ENCODE peak calls at places on chromosomes 6 and 20, in nine cellular contexts. J is GM20000, C is AG10803, L is fibroblast of pulmonary artery, R is GM13976, O is breast epithelium, Y is cardiac fibroblast, D is PC-9, I is bronchial epithelial cell. G is an unnamed sample.
A peak's percentile ranks its signal among the peaks of the same experiment; 100 is the strongest.

GRCh38 chr20:38445402-38445801 is 10.3 kb upstream of the SNHG17 start:
- DNase-seq in J (no peak), R (no peak), C (no peak), L (no peak), O (no peak), I (peak; percentile 43), Y (no peak), D (no peak), G (no peak)

GRCh38 chr6:21914121-21914973 is 320.8 kb downstream of the SOX4 start:
- DNase-seq in R (no peak), I (peak; percentile 76), J (peak; percentile 11), D (no peak), L (peak; percentile 39), C (no peak), O (peak; percentile 62), Y (peak; percentile 34), G (no peak)

GRCh38 chr6:100593522-100593921 is 128.8 kb upstream of the SIM1 start:
- DNase-seq in O (no peak), D (no peak), J (no peak), I (no peak), L (no peak), Y (no peak), R (peak; percentile 7), C (no peak), G (no peak)

GRCh38 chr6:146851837-146852236 is 253.1 kb downstream of the ADGB start:
- DNase-seq in R (no peak), I (peak; percentile 82), O (no peak), L (peak; percentile 75), C (peak; percentile 91), Y (peak; percentile 90), J (no peak), D (no peak), G (peak; percentile 93)

GRCh38 chr6:31478186-31478950 is 19.6 kb upstream of the MICB start:
- DNase-seq in J (no peak), C (no peak), I (no peak), L (no peak), D (no peak), O (no peak), Y (no peak), R (no peak), G (no peak)

GRCh38 chr20:49245921-49246740 is 26.9 kb downstream of the DDX27 start:
- DNase-seq in C (peak; percentile 65), J (peak; percentile 62), R (peak; percentile 72), D (peak; percentile 52), L (peak; percentile 70), O (no peak), Y (peak; percentile 69), I (peak; percentile 47), G (peak; percentile 59)

GRCh38 chr6:111601875-111602274 is 3.8 kb downstream of the TRAF3IP2 start:
- DNase-seq in L (peak; percentile 89), J (no peak), D (no peak), C (peak; percentile 99), R (no peak), I (no peak), Y (peak; percentile 62), O (no peak), G (peak; percentile 71)

GRCh38 chr6:43093361-43094289 is 17.5 kb downstream of the PTK7 start:
- DNase-seq in C (peak; percentile 91), L (peak; percentile 72), Y (peak; percentile 90), J (no peak), D (no peak), O (no peak), R (no peak), I (peak; percentile 58), G (peak; percentile 82)

GRCh38 chr20:36808317-36809257 is 35.0 kb upstream of the DSN1 start:
- DNase-seq in O (no peak), I (peak; percentile 89), D (peak; percentile 96), C (peak; percentile 70), J (peak; percentile 82), R (peak; percentile 86), Y (peak; percentile 95), L (peak; percentile 74), G (peak; percentile 72)

GRCh38 chr6:36851149-36851614 is 11.9 kb upstream of the CPNE5 start:
- DNase-seq in C (peak; percentile 63), D (peak; percentile 47), Y (peak; percentile 91), L (peak; percentile 88), O (no peak), J (peak; percentile 68), R (peak; percentile 64), I (peak; percentile 71), G (peak; percentile 85)

GRCh38 chr6:79841577-79842381 is 105.6 kb downstream of the ELOVL4 start:
- DNase-seq in J (no peak), Y (peak; percentile 30), D (no peak), O (no peak), I (peak; percentile 18), R (no peak), L (peak; percentile 7), C (no peak), G (no peak)

DNA sequence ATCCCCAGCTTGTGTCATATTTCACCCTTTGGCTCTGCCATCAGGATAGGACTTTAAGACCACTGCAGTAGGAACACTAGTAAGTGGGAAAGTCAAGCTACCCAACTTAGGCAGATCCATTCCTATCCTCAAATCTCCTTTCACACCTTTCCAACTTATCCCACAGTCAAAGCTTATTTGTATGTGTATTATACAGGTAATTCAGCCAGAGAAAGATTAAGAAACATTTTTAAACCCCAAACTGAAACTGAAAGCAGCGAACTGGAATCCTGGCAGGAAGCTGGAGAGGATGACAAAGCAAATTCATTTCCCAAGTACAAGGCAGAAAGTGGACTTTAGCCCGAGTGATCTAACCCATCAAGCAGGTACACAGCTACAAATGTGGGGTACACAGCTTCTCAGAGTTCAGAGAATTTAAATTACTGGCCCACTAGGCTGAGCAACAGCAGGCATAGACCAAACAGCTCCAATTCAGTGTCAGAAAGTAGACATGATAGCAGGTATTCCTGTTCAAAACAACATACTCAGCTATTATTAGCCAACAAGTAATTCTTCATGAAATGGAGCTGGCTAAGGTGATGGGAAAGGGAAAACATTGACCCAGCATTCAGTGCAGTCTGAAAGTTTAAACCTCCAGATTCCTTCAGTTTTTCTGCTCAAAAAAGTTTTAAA is 39.1 kb downstream of the ILRUN start:
- DNase-seq in L (peak; percentile 85), C (peak; percentile 84), O (no peak), Y (peak; percentile 91), I (peak; percentile 78), D (peak; percentile 78), J (no peak), R (no peak), G (peak; percentile 92)
- TF ChIP-seq CTCF in L (no peak), C (no peak), O (no peak), Y (no peak), I (no peak), D (no peak), J (no peak), R (no peak), G (no peak)

DNA sequence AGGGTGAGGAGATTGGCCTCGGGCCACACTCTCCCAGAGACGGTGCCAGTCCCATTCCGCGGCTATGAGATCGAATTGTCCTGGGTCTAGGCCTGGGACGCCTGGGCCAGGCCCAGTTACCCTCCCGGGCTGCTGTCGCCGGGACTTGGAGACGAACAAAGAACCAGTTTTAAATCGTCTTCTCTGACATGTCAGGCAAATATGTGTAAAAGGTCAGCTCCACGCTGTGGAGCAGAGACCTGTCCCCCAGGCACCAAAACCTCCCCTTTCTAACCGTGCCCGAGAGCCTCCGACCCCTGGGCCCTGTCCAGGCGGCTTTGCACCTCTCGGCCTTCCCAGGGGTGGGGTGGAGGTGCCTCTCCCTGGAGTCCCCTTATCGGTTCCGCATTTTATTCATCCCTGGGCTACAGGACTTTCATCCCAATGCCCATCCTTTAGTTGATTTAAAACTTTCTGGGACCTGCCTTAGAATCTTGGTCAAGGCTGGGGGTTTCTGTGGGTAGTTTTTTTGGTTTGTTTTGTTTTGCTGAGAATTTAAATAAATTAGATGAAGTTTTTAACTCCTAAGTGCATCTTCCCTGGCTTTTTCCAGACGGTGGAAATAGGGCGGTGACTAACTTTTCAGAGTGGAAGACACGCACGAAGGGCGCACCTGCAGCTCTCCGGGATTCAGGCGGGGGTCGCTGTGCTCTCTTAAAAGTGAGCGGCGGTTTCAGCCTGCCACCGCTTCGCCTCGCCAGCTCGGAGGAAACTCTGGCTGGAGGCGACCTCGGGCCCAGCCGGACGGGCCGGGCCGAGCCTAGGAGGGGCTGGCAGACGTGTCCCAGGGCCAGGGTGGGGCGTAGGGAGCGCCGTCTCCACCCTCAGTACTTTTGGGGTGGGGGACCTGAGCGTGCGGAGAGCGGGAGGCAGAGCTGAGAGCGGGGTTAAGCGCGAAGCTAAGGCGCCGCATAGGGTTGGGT is 6.0 kb upstream of the TFAP2A start:
- DNase-seq in J (no peak), L (no peak), Y (no peak), I (no peak), C (no peak), D (no peak), R (peak; percentile 26), O (no peak), G (no peak)
- TF ChIP-seq CTCF in J (no peak), L (no peak), Y (no peak), I (no peak), C (no peak), D (no peak), R (no peak), O (no peak), G (peak; percentile 13)

GRCh38 chr6:8195040-8195713 is 92.8 kb upstream of the EEF1E1 start:
- DNase-seq in I (no peak), D (no peak), Y (no peak), O (no peak), C (no peak), L (no peak), R (no peak), J (no peak), G (no peak)
- TF ChIP-seq CTCF in I (peak; percentile 3), D (no peak), Y (no peak), O (no peak), C (no peak), L (no peak), R (no peak), J (no peak), G (peak; percentile 30)

GRCh38 chr6:158262082-158262481 is 50.2 kb upstream of the TULP4 start:
- DNase-seq in R (no peak), D (no peak), L (no peak), I (no peak), J (no peak), C (no peak), Y (no peak), O (no peak), G (no peak)

GRCh38 chr6:158266131-158266530 is 46.1 kb upstream of the TULP4 start:
- DNase-seq in R (no peak), D (no peak), I (no peak), Y (no peak), L (no peak), J (no peak), O (no peak), C (no peak), G (no peak)

GRCh38 chr6:158259845-158260244 is 52.4 kb upstream of the TULP4 start:
- DNase-seq in L (no peak), O (no peak), R (no peak), D (no peak), J (no peak), I (no peak), C (no peak), Y (no peak), G (no peak)

GRCh38 chr6:158262755-158263154 is 49.5 kb upstream of the TULP4 start:
- DNase-seq in J (no peak), I (no peak), L (no peak), R (peak; percentile 35), O (no peak), Y (no peak), C (no peak), D (no peak), G (no peak)

DNA sequence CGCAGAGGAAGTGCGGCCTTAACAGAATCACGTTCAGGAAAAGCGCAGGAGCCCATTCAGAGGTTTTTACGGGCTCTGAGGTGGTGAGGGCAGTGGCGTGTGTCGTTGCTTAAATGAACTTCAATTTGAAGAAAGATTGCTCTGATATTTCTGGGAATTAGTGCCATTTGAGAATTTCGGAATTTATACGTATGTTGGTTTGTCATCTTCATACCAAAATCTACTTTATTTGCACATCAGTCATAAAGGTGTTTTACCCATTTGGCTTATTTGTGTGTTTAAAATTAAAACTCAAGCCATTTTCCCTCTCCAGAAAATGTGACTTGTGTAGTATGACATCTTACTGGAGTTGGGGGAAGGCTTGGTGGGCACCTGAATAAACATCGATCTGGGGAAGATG is 48.1 kb upstream of the TULP4 start:
- DNase-seq in I (no peak), D (no peak), L (no peak), R (no peak), O (no peak), C (no peak), J (no peak), Y (no peak), G (no peak)
- TF ChIP-seq CTCF in I (no peak), D (no peak), L (no peak), R (no peak), O (no peak), C (no peak), J (no peak), Y (no peak), G (no peak)

G was measured in astrocyte of the spinal cord.